ENCODE peak calls at places on chromosomes 7 and 10, in ten cellular contexts. A is HS-5, P is Kasumi-1, R is AG04449, I is germinal center, Q is lung microvascular endothelial cell, F is coronary artery, E is HT1080, O is DMS153, S is HAP-1. Y is an unnamed sample.

GRCh38 chr7:74235525-74236269 is 18.5 kb downstream of the RFC2 start:
- DNase-seq in R (no peak), S (no peak), P (no peak), A (no peak), Q (no peak), O (no peak), I (peak), E (no peak), F (no peak), Y (no peak)

GRCh38 chr10:125114761-125115391 is 45.5 kb downstream of the CTBP2 start:
- DNase-seq in F (no peak), S (no peak), R (no peak), E (no peak), O (no peak), I (no peak), Q (no peak), A (no peak), P (no peak), Y (no peak)

GRCh38 chr10:46326971-46327370 is 40.2 kb downstream of the ANTXRL start:
- DNase-seq in I (no peak), A (no peak), P (no peak), F (no peak), S (no peak), E (no peak), Q (no peak), R (no peak), O (no peak), Y (no peak)

GRCh38 chr7:16260236-16260728 is 161.1 kb downstream of the CRPPA start:
- DNase-seq in A (no peak), I (no peak), E (no peak), O (no peak), R (no peak), S (no peak), F (no peak), P (no peak), Q (no peak), Y (no peak)

GRCh38 chr10:133163889-133164815 is 4.1 kb downstream of the KNDC1 start:
- DNase-seq in E (no peak), A (no peak), S (no peak), Q (no peak), F (no peak), R (no peak), P (no peak), O (peak), I (no peak), Y (no peak)

GRCh38 chr7:129615018-129615417 is 3.5 kb downstream of the NRF1 start:
- DNase-seq in F (no peak), O (no peak), Q (peak), A (no peak), I (peak), P (peak), S (no peak), E (peak), R (peak), Y (no peak)

GRCh38 chr10:4174197-4174596 is 389.2 kb upstream of the KLF6 start:
- DNase-seq in S (no peak), I (no peak), F (no peak), A (no peak), R (no peak), O (no peak), E (peak), P (no peak), Q (no peak), Y (no peak)

GRCh38 chr10:129501652-129502436 is 34.8 kb downstream of the MGMT start:
- DNase-seq in S (no peak), F (no peak), P (no peak), A (no peak), I (peak), E (no peak), Q (no peak), R (no peak), O (no peak), Y (no peak)

GRCh38 chr10:132045324-132045723 is 20.4 kb upstream of the JAKMIP3 start:
- DNase-seq in E (no peak), R (no peak), S (no peak), F (no peak), O (no peak), I (no peak), Q (no peak), P (no peak), A (no peak), Y (no peak)

GRCh38 chr7:101614098-101614938 is 14.8 kb downstream of the MYL10 start:
- DNase-seq in I (no peak), E (no peak), A (no peak), O (no peak), P (no peak), Q (no peak), R (no peak), S (no peak), F (peak), Y (no peak)

GRCh38 chr7:26049081-26049480 is 102.9 kb upstream of the NFE2L3 start:
- DNase-seq in I (no peak), O (no peak), A (no peak), E (no peak), Q (no peak), S (no peak), F (no peak), P (no peak), R (no peak), Y (no peak)

GRCh38 chr10:131726460-131726861 is 174.3 kb upstream of the PPP2R2D start:
- DNase-seq in E (no peak), A (no peak), S (peak), O (peak), I (no peak), R (no peak), P (no peak), F (peak), Q (no peak), Y (no peak)

GRCh38 chr10:84335516-84335915 is 7.1 kb downstream of the CCSER2 start:
- DNase-seq in O (no peak), P (no peak), I (no peak), S (no peak), A (no peak), F (no peak), E (no peak), R (no peak), Q (no peak), Y (no peak)

GRCh38 chr7:107130487-107131220 is 38.1 kb upstream of the HBP1 start:
- DNase-seq in Q (no peak), E (no peak), P (peak), F (no peak), S (peak), A (no peak), I (no peak), O (no peak), R (no peak), Y (no peak)

GRCh38 chr7:51428226-51428887 is 111.7 kb upstream of the COBL start:
- DNase-seq in F (no peak), I (no peak), Q (no peak), R (no peak), P (no peak), A (no peak), O (peak), S (peak), E (peak), Y (no peak)

GRCh38 chr10:67119648-67120047 is 193.8 kb downstream of the LRRTM3 start:
- DNase-seq in E (peak), A (no peak), I (no peak), R (no peak), F (no peak), Q (no peak), O (no peak), P (no peak), S (no peak), Y (no peak)

GRCh38 chr10:103678104-103678526 is 177.3 kb downstream of the SH3PXD2A start:
- DNase-seq in S (no peak), R (peak), F (no peak), P (no peak), A (no peak), I (peak), Q (peak), O (no peak), E (no peak), Y (no peak)

GRCh38 chr7:74061840-74062539 is 21.6 kb upstream of the LIMK1 start:
- DNase-seq in A (peak), I (peak), Q (peak), R (no peak), O (peak), S (peak), P (peak), F (peak), E (peak), Y (peak)

GRCh38 chr7:121393005-121393366 is 3.1 kb downstream of the FAM3C start:
- DNase-seq in A (no peak), S (no peak), O (no peak), P (no peak), Q (no peak), I (no peak), F (no peak), E (no peak), R (no peak), Y (no peak)

GRCh38 chr7:16754869-16755317 is 1.3 kb downstream of the TSPAN13 start:
- DNase-seq in Q (no peak), A (no peak), P (no peak), E (no peak), I (no peak), F (no peak), R (no peak), O (no peak), S (no peak), Y (no peak)

GRCh38 chr7:25720427-25720826 is 431.6 kb upstream of the NFE2L3 start:
- DNase-seq in I (no peak), A (no peak), F (no peak), S (peak), Q (no peak), P (peak), R (no peak), O (peak), E (no peak), Y (no peak)

GRCh38 chr10:12561307-12561706 is 212.0 kb downstream of the CAMK1D start:
- DNase-seq in F (peak), O (no peak), Q (no peak), S (no peak), P (no peak), R (no peak), E (no peak), A (no peak), I (no peak), Y (no peak)

GRCh38 chr7:130877676-130878305 is 143.8 kb upstream of the KLF14 start:
- DNase-seq in R (no peak), O (no peak), P (no peak), A (no peak), S (no peak), I (no peak), E (no peak), Q (no peak), F (no peak), Y (no peak)

GRCh38 chr10:26737730-26738129 is 40.2 kb downstream of the PDSS1 start:
- DNase-seq in A (no peak), I (peak), F (no peak), R (no peak), P (peak), Q (peak), S (no peak), O (no peak), E (no peak), Y (no peak)

GRCh38 chr10:77004917-77005564 is 632.6 kb downstream of the KCNMA1 start:
- DNase-seq in R (peak), I (peak), P (peak), E (peak), F (no peak), O (peak), S (peak), Q (peak), A (peak), Y (no peak)

Y was measured in pulmonary artery endothelial cell.